ENCODE peak calls at places on chromosomes 3 and 15, in ten cellular contexts. P is colonic mucosa, R is tibial artery, U is hepatocyte, M is pancreas, Q is psoas muscle, I is dorsolateral prefrontal cortex, V is heart right ventricle, N is HepG2, G is fibroblast of lung. S is an unnamed sample. For H3K27me3, the result is how much of the 10 kb centered on the place peaks cover.

GRCh38 chr3:133377396-133377795 is 22.5 kb upstream of the BFSP2 start:
- DNase-seq in P (no peak), R (no peak), U (peak), M (no peak), Q (no peak), I (no peak), V (no peak), N (peak), G (peak), S (no peak)

GRCh38 chr15:72116680-72117447 is 1.1 kb downstream of the MYO9A start:
- DNase-seq in P (no peak), R (no peak), U (peak), M (peak), Q (peak), I (peak), V (peak), N (no peak), G (peak), S (no peak)

GRCh38 chr3:40079203-40079844 is 230.2 kb upstream of the EIF1B start:
- DNase-seq in P (no peak), R (no peak), U (peak), M (no peak), Q (no peak), I (no peak), V (no peak), N (peak), G (no peak), S (peak)

GRCh38 chr15:90301901-90302300 is 36.4 kb downstream of the NGRN start:
- DNase-seq in P (no peak), R (peak), U (no peak), M (no peak), Q (no peak), I (no peak), V (no peak), N (peak), G (no peak), S (no peak)

GRCh38 chr15:60389261-60390077 is 8.3 kb downstream of the ANXA2 start:
- DNase-seq in P (no peak), R (no peak), U (no peak), M (no peak), Q (no peak), I (no peak), V (no peak), N (no peak), G (no peak), S (no peak)

GRCh38 chr15:41559489-41560177 is 621 bp downstream of the TYRO3 start:
- DNase-seq in P (peak), R (no peak), U (peak), M (no peak), Q (no peak), I (no peak), V (no peak), N (no peak), G (no peak), S (no peak)

GRCh38 chr3:190294030-190294429 is 28.2 kb downstream of the CLDN1 start:
- DNase-seq in P (no peak), R (no peak), U (no peak), M (no peak), Q (no peak), I (no peak), V (no peak), N (no peak), G (no peak), S (no peak)

GRCh38 chr3:98812851-98813374 is 49.8 kb downstream of the ST3GAL6 start:
- DNase-seq in P (no peak), R (no peak), U (peak), M (no peak), Q (no peak), I (no peak), V (no peak), N (peak), G (peak), S (no peak)

GRCh38 chr3:143121240-143122088 is 1.9 kb downstream of the CHST2 start:
- DNase-seq in P (peak), R (no peak), U (no peak), M (no peak), Q (peak), I (peak), V (peak), N (no peak), G (peak), S (no peak)

GRCh38 chr3:62615258-62615840 is 242.0 kb upstream of the FEZF2 start:
- DNase-seq in P (no peak), R (no peak), U (no peak), M (no peak), Q (no peak), I (no peak), V (no peak), N (no peak), G (no peak), S (peak)

GRCh38 chr3:12476238-12476897 is 7.9 kb upstream of the TSEN2 start:
- DNase-seq in P (no peak), R (no peak), U (no peak), M (no peak), Q (no peak), I (no peak), V (no peak), N (no peak), G (peak), S (no peak)

GRCh38 chr3:57060089-57060829 is at the start of gene SPATA12:
- DNase-seq in P (peak), R (peak), U (peak), M (peak), Q (peak), I (peak), V (peak), N (peak), G (peak), S (peak)

GRCh38 chr15:70788114-70789049 is 25.0 kb upstream of the UACA start:
- DNase-seq in P (peak), R (no peak), U (peak), M (no peak), Q (no peak), I (no peak), V (no peak), N (peak), G (peak), S (no peak)

GRCh38 chr15:33298631-33299030 is 12.1 kb upstream of the RYR3 start:
- DNase-seq in P (no peak), R (no peak), U (no peak), M (no peak), Q (no peak), I (no peak), V (no peak), N (no peak), G (no peak), S (peak)

GRCh38 chr3:52827866-52828376 is 2.6 kb downstream of the ITIH4 start:
- DNase-seq in P (no peak), R (no peak), U (peak), M (peak), Q (no peak), I (no peak), V (no peak), N (peak), G (no peak), S (peak)

GRCh38 chr3:160618878-160619277 is 53.5 kb upstream of the KPNA4 start:
- DNase-seq in P (no peak), R (no peak), U (no peak), M (no peak), Q (no peak), I (no peak), V (no peak), N (no peak), G (peak), S (no peak)

DNA sequence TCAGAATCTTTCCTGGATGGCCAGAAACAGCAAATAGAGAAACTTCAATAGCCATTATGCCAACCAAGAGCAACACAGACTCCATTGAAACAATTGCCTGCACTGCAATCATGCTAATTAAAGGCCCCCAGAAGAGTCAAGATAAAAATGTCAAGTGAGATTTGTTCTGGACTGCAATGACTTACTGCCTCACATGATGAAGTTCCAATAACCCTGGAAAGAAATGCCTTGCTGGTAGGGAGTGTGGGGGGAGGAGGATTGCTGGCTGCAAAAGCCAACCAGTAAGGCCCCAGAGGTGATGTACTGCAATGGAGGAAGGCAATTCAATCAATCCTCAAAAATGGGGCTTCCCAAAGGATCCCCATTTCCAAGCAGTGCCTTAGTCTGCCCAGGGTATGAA is 257.9 kb downstream of the NTRK3 start:
- DNase-seq in P (no peak), R (no peak), U (no peak), M (no peak), Q (no peak), I (no peak), V (no peak), N (no peak), G (no peak), S (no peak)
- H3K4me3 ChIP-seq in P (no peak), R (no peak), U (no peak), M (no peak), Q (no peak), I (no peak), V (no peak), N (no peak), G (no peak), S (no peak)

GRCh38 chr3:158104346-158105020 is 1.7 kb downstream of the SHOX2 start:
- DNase-seq in P (no peak), R (no peak), U (no peak), M (no peak), Q (no peak), I (no peak), V (no peak), N (no peak), G (no peak), S (no peak)
- H3K27me3 ChIP-seq in P (half or more), R (under half), U (half or more), M (under half), Q (under half), I (half or more), V (half or more), N (under half), G (half or more), S (half or more)

GRCh38 chr15:37106490-37107001 is 6.2 kb upstream of the MEIS2 start:
- DNase-seq in P (no peak), R (no peak), U (peak), M (no peak), Q (peak), I (no peak), V (peak), N (no peak), G (peak), S (no peak)
- TF ChIP-seq CTCF in P (peak), R (no peak), U (peak), M (no peak), Q (no peak), I (peak), V (peak), N (peak), G (peak), S (peak)

DNA sequence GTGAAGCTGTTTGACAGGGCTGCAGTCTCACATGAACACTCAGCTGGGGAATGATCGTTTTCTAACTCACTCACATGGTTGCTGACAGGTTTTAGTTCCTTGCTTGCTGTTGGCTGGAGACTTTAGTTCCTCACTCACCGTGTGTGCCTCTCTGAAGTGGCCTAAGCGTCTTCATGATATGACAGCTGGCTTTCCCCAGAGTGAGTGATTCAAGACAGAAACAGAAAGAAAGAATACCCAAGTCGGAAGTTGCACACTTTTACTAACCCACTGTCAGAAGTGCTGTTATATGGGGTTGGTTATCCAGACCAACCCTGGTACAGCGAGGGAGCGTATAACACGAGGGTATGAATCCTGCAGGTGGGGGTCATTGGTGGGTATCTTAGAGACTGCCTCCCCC is 229.8 kb upstream of the TBL1XR1 start:
- DNase-seq in P (no peak), R (no peak), U (no peak), M (no peak), Q (no peak), I (no peak), V (no peak), N (no peak), G (no peak), S (no peak)
- H3K4me3 ChIP-seq in P (no peak), R (no peak), U (no peak), M (no peak), Q (no peak), I (no peak), V (no peak), N (no peak), G (no peak), S (no peak)

GRCh38 chr3:147373301-147373700 is 33.0 kb downstream of the ZIC4 start:
- DNase-seq in P (no peak), R (no peak), U (no peak), M (no peak), Q (no peak), I (no peak), V (no peak), N (no peak), G (no peak), S (no peak)
- H3K27me3 ChIP-seq in P (half or more), R (under half), U (half or more), M (under half), Q (under half), I (half or more), V (half or more), N (under half), G (half or more), S (half or more)

DNA sequence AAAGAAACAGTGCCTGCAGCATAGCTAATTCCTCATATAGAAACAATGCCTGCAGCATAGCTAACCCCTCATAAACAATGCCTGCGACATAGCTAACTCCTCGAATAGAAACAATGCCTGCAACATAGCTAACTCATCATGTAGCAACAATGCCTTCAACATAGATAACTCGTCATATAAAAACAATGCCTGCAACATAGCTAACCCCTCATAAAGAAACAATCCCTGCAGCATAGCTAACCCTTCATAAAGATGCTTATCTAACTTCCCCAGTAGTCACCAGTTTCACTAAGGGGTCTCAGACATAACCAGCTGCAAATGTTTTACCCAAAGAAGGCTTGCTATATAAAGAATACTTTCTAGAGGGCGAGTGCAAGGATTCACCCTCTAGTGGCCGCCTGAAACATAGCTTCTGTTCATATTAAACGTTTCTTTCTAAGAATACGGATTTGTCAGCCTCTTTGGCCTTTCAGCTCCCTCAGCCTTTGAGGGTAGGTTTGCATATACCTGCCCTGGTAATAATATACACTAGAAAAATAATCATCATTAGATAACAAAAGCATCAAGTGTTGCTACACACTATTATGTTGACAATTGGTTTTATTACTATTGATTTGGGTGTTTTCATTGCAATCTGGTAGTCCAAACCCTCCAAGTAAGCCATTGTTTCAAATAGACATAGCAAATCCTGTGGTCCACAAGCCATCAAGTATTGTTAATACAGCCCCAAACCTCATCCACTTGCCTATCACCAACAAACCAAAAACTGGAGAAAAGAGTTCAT is 44.4 kb upstream of the FAN1 start:
- DNase-seq in P (no peak), R (no peak), U (peak), M (no peak), Q (no peak), I (no peak), V (no peak), N (peak), G (peak), S (no peak)
- TF ChIP-seq CTCF in P (peak), R (peak), U (peak), M (no peak), Q (peak), I (peak), V (peak), N (peak), G (peak), S (peak)

GRCh38 chr3:84547207-84547606 is 411.6 kb upstream of the CADM2 start:
- DNase-seq in P (no peak), R (no peak), U (no peak), M (no peak), Q (no peak), I (no peak), V (no peak), N (no peak), G (no peak), S (no peak)

DNA sequence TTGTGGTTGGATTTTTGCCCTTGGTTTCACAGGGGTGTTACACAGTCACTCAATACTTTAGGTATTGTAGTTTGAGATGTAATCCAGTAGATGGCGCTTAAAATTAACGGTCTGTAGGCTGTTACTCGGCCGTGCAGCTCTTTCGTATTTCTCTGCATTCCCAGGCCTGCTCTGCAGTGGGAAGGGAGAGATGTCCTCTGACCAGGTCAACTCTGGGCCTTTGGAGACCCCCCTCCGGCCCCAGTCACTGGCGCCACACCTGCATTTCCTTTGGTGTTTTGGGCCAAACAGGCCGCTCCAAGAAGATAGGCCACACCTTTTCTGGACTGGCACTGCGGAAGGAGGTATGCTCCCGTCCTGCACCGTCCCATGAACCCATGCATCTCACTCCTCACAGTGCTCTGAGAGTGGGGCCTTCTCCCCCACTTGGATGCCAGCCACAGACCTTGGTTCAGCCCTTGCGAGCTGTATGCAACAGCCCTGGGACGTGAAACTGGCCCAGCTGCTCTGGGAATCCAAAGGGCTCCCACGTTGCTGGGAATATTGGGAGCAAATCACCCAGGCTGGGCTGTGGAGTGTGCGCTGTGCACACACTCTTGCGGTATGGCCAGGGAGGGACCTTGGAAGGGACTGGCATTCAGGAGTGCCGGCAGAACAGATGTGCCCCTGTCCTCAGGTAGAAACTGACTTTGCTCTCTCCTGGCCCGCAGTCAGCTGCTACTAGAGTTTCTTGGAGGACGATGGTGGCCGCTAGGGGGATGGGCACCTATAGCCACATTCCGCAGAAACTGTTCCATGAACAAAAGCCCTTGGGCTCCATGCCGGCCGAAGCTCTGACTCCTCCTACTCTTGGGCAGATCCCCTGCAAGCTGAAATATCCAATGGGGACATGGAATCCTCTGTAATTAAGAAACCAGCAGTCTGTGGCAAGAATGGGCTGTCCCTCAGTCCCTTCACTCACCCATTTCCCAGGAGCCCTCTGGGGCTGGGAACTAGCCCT is 410.5 kb upstream of the CADM2 start:
- DNase-seq in P (no peak), R (no peak), U (peak), M (peak), Q (peak), I (no peak), V (no peak), N (peak), G (peak), S (no peak)
- H3K4me3 ChIP-seq in P (no peak), R (no peak), U (no peak), M (peak), Q (peak), I (no peak), V (no peak), N (peak), G (no peak), S (no peak)

GRCh38 chr15:69578792-69579587 is 126.4 kb downstream of the RPLP1 start:
- DNase-seq in P (peak), R (peak), U (no peak), M (peak), Q (peak), I (no peak), V (no peak), N (no peak), G (no peak), S (peak)
- H3K27me3 ChIP-seq in P (under half), R (under half), U (under half), M (under half), Q (under half), I (under half), V (under half), N (under half), G (under half), S (under half)

S was measured in kidney epithelial cell.